ENCODE peak calls at places on chromosomes 12 and 14, in eight cellular contexts. I, S, A, H, G, N, F and J are unnamed samples.

GRCh38 chr14:104405566-104406226 is 173.9 kb upstream of the C14orf180 start:
- DNase-seq in I (no peak), G (no peak), A (no peak), H (no peak), F (no peak), S (no peak), N (no peak), J (no peak)

GRCh38 chr12:129566800-129567199 is 337.0 kb downstream of the TMEM132D start:
- DNase-seq in A (no peak), H (no peak), S (no peak), I (no peak), G (no peak), N (no peak), F (no peak), J (no peak)

GRCh38 chr12:19095869-19096480 is 33.6 kb upstream of the PLEKHA5 start:
- DNase-seq in H (no peak), F (no peak), A (no peak), S (no peak), G (no peak), I (no peak), N (no peak), J (no peak)

GRCh38 chr12:54870617-54871016 is 16.3 kb downstream of the MUCL1 start:
- DNase-seq in F (no peak), S (no peak), N (no peak), H (no peak), I (no peak), G (no peak), A (no peak), J (no peak)

GRCh38 chr12:4506870-4507269 is 31.8 kb upstream of the RAD51AP1 start:
- DNase-seq in A (no peak), G (no peak), H (no peak), F (no peak), N (no peak), I (no peak), S (no peak), J (no peak)

GRCh38 chr14:28098863-28099262 is 667.7 kb upstream of the FOXG1 start:
- DNase-seq in S (no peak), H (no peak), F (no peak), G (no peak), N (no peak), I (no peak), A (no peak), J (no peak)

GRCh38 chr14:101478796-101479410 is 82.4 kb upstream of the DIO3 start:
- DNase-seq in N (no peak), S (no peak), H (no peak), I (no peak), G (no peak), F (peak; percentile 56), A (no peak), J (no peak)

GRCh38 chr12:106051853-106052531 is 86.8 kb downstream of the NUAK1 start:
- DNase-seq in I (no peak), G (no peak), H (no peak), A (no peak), N (no peak), F (no peak), S (no peak), J (no peak)

GRCh38 chr12:25186788-25187397 is 8.1 kb downstream of the DNAI7 start:
- DNase-seq in H (no peak), I (no peak), F (no peak), S (no peak), G (no peak), N (no peak), A (no peak), J (no peak)

GRCh38 chr12:32400114-32400672 is 835 bp downstream of the FGD4 start:
- DNase-seq in S (no peak), F (no peak), H (no peak), G (no peak), N (no peak), A (no peak), I (peak; percentile 7), J (no peak)

GRCh38 chr12:90262261-90262660 is 553.6 kb upstream of the ATP2B1 start:
- DNase-seq in G (no peak), N (no peak), H (no peak), I (no peak), F (no peak), S (no peak), A (no peak), J (no peak)

GRCh38 chr14:29529418-29529817 is 398.2 kb downstream of the PRKD1 start:
- DNase-seq in A (no peak), N (no peak), H (no peak), I (no peak), S (no peak), F (no peak), G (no peak), J (no peak)

GRCh38 chr12:129184066-129184695 is 330.9 kb downstream of the GLT1D1 start:
- DNase-seq in N (no peak), F (no peak), I (no peak), S (no peak), A (no peak), H (no peak), G (no peak), J (no peak)

GRCh38 chr14:103393687-103394626 is 8.7 kb downstream of the MARK3 start:
- DNase-seq in N (no peak), I (no peak), H (no peak), F (no peak), S (no peak), G (no peak), A (no peak), J (peak; percentile 57)

GRCh38 chr14:103395245-103395644 is 10.0 kb downstream of the MARK3 start:
- DNase-seq in N (no peak), A (no peak), I (no peak), H (no peak), S (no peak), G (no peak), F (no peak), J (no peak)

GRCh38 chr14:103398427-103399195 is 13.4 kb downstream of the MARK3 start:
- DNase-seq in G (no peak), I (no peak), S (no peak), N (no peak), A (no peak), F (no peak), H (no peak), J (peak; percentile 53)

GRCh38 chr14:103393078-103393477 is 7.9 kb downstream of the MARK3 start:
- DNase-seq in A (no peak), H (no peak), F (no peak), S (no peak), G (no peak), N (no peak), I (no peak), J (no peak)

GRCh38 chr14:103396463-103396862 is 11.2 kb downstream of the MARK3 start:
- DNase-seq in I (no peak), H (no peak), F (no peak), N (no peak), A (no peak), S (no peak), G (no peak), J (no peak)
- H3K4me1 ChIP-seq in I (peaks cover 23% of the 10 kb centered on the region), H (peaks cover 25% of the 10 kb centered on the region), F (peaks cover 61% of the 10 kb centered on the region), N (peaks cover 52% of the 10 kb centered on the region), A (no peaks in the 10 kb centered on the region), S (no peaks in the 10 kb centered on the region), G (peaks cover 84% of the 10 kb centered on the region), J (peaks cover 94% of the 10 kb centered on the region)

GRCh38 chr14:76495983-76496382 is 120.0 kb downstream of the ESRRB start:
- DNase-seq in I (no peak), F (no peak), S (no peak), A (no peak), H (no peak), G (no peak), N (no peak), J (no peak)
- H3K27me3 ChIP-seq in I (peaks cover 5% of the 10 kb centered on the region), F (no peaks in the 10 kb centered on the region), S (no peaks in the 10 kb centered on the region), A (no peaks in the 10 kb centered on the region), H (no peaks in the 10 kb centered on the region), G (no peaks in the 10 kb centered on the region), N (no peaks in the 10 kb centered on the region), J (no peaks in the 10 kb centered on the region)

GRCh38 chr12:41663487-41664258 is 475.6 kb downstream of the PDZRN4 start:
- DNase-seq in F (no peak), H (no peak), G (no peak), N (no peak), A (no peak), S (peak; percentile 54), I (peak; percentile 16), J (no peak)
- H3K4me1 ChIP-seq in F (no peaks in the 10 kb centered on the region), H (no peaks in the 10 kb centered on the region), G (no peaks in the 10 kb centered on the region), N (no peaks in the 10 kb centered on the region), A (no peaks in the 10 kb centered on the region), S (no peaks in the 10 kb centered on the region), I (no peaks in the 10 kb centered on the region), J (no peaks in the 10 kb centered on the region)

GRCh38 chr12:213527-213932 is 427 bp downstream of the SLC6A12 start:
- DNase-seq in N (no peak), S (no peak), A (no peak), H (no peak), I (no peak), F (no peak), G (no peak), J (no peak)

GRCh38 chr12:212383-212798 is 1.6 kb downstream of the SLC6A12 start:
- DNase-seq in F (no peak), G (no peak), A (no peak), N (no peak), S (no peak), I (no peak), H (no peak), J (no peak)

GRCh38 chr12:214005-214736 is at the start of gene SLC6A12:
- DNase-seq in I (no peak), G (no peak), F (no peak), H (no peak), S (no peak), A (no peak), N (no peak), J (peak; percentile 34)

GRCh38 chr12:211639-212382 is 2.1 kb downstream of the SLC6A12 start:
- DNase-seq in F (no peak), A (no peak), I (no peak), S (no peak), H (no peak), N (no peak), G (no peak), J (no peak)

DNA sequence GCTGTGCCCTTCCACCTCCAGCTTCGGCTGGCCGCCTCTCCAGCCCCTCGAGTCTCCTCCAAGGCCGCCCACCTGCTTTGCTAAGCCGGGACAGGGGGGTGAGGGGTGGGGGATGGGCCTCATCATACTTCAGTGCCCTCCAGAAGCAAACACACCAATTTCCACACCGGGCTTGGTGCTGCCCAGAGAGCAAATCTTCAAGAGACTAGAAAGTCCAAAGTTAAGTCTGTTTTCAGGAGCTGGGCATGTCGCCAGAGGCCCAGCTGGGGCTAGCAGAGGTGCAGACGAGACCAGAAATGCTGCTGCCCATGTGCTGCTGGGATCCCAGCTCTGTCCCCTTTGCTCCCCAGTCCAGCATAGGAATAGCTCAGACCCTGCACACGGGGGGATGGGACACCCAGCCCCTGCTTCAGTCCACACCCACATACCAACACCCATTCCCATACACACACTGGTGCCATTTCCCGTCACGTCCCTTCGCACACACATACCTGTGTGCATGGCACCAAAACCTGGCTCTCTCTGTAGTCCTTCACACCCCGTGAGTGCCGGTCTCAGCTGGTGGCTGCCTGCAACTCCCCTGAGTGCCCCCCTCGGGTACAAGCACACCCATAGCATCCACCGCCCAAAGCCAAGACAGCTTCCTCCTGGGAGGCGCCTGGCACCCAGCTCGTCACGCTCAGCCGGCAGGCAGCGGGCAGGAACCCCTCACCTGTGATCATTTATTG is 994 bp downstream of the SLC6A12 start:
- DNase-seq in I (no peak), S (no peak), G (no peak), A (no peak), H (peak; percentile 71), N (peak; percentile 26), F (no peak), J (no peak)
- H3K27me3 ChIP-seq in I (no peaks in the 10 kb centered on the region), S (no peaks in the 10 kb centered on the region), G (no peaks in the 10 kb centered on the region), A (no peaks in the 10 kb centered on the region), H (no peaks in the 10 kb centered on the region), N (peaks cover 22% of the 10 kb centered on the region), F (no peaks in the 10 kb centered on the region), J (no peaks in the 10 kb centered on the region)

GRCh38 chr14:64478634-64479250 is 13.4 kb downstream of the AKAP5 start:
- DNase-seq in G (no peak), I (no peak), N (no peak), A (no peak), H (no peak), S (no peak), F (no peak), J (no peak)
- H3K4me1 ChIP-seq in G (no peaks in the 10 kb centered on the region), I (no peaks in the 10 kb centered on the region), N (no peaks in the 10 kb centered on the region), A (no peaks in the 10 kb centered on the region), H (no peaks in the 10 kb centered on the region), S (no peaks in the 10 kb centered on the region), F (no peaks in the 10 kb centered on the region), J (no peaks in the 10 kb centered on the region)